ENCODE peak calls at places on chromosomes 13 and 19, in ten cellular contexts. O is aorta, V is heart right ventricle, E is BE2C, W is tibial artery, T is AG04450, Q is breast epithelium, L is left lung, Y is adipocyte, J is hepatocyte. H is an unnamed sample.

GRCh38 chr13:24308488-24309020 is 826 bp upstream of the C1QTNF9 start:
- DNase-seq in L (no peak), T (no peak), J (no peak), V (no peak), O (no peak), Q (no peak), W (no peak), E (no peak), Y (no peak), H (no peak)

GRCh38 chr19:18281082-18282020 is at the start of gene JUND:
- DNase-seq in J (peak; percentile 99), Y (peak; percentile 99), E (peak; percentile 99), Q (peak; percentile 97), O (peak; percentile 99), V (peak; percentile 99), T (peak; percentile 94), W (peak; percentile 97), L (peak; percentile 99), H (peak; percentile 98)

GRCh38 chr13:112893570-112894422 is 75.2 kb upstream of the MCF2L start:
- DNase-seq in O (peak; percentile 49), J (peak; percentile 89), V (peak; percentile 41), E (peak; percentile 65), Q (no peak), T (no peak), Y (no peak), L (peak; percentile 71), W (no peak), H (no peak)

GRCh38 chr13:113801289-113801961 is 42.4 kb downstream of the TMEM255B start:
- DNase-seq in V (no peak), Y (no peak), Q (no peak), T (no peak), E (peak; percentile 6), J (no peak), O (no peak), W (no peak), L (peak; percentile 78), H (no peak)

GRCh38 chr13:104571161-104571889 is 1505.1 kb upstream of the SLC10A2 start:
- DNase-seq in V (no peak), L (no peak), O (peak; percentile 58), W (peak; percentile 62), Y (peak; percentile 93), J (peak; percentile 87), T (peak; percentile 41), Q (no peak), E (peak; percentile 82), H (peak; percentile 90)

GRCh38 chr13:113452942-113453901 is at the start of gene ADPRHL1:
- DNase-seq in Q (peak; percentile 43), T (no peak), V (peak; percentile 61), W (no peak), Y (no peak), E (peak; percentile 57), O (peak; percentile 10), J (no peak), L (no peak), H (no peak)

GRCh38 chr19:21117041-21117907 is 24.6 kb upstream of the ZNF431 start:
- DNase-seq in O (no peak), Q (no peak), J (no peak), W (no peak), T (no peak), Y (peak; percentile 4), E (no peak), L (no peak), V (no peak), H (peak; percentile 51)

GRCh38 chr19:33699754-33700407 is 78.1 kb downstream of the CHST8 start:
- DNase-seq in L (no peak), V (no peak), T (no peak), O (peak; percentile 18), J (no peak), Y (no peak), E (no peak), Q (no peak), W (no peak), H (no peak)

GRCh38 chr13:24221007-24221406 is 60.5 kb downstream of the SPATA13 start:
- DNase-seq in V (no peak), T (no peak), O (no peak), E (no peak), W (no peak), Y (no peak), L (no peak), Q (no peak), J (no peak), H (no peak)

GRCh38 chr13:112341446-112341845 is 34.7 kb upstream of the SPACA7 start:
- DNase-seq in O (no peak), T (no peak), E (no peak), L (no peak), V (no peak), W (no peak), Y (no peak), J (no peak), Q (no peak), H (no peak)

GRCh38 chr19:4371209-4371897 is 28.0 kb downstream of the MPND start:
- DNase-seq in V (no peak), L (no peak), W (no peak), E (no peak), T (no peak), Q (no peak), O (no peak), Y (peak; percentile 81), J (no peak), H (no peak)

GRCh38 chr19:53595510-53595867 is 36.3 kb upstream of the DPRX start:
- DNase-seq in E (no peak), O (no peak), J (no peak), Y (no peak), T (no peak), W (no peak), Q (no peak), V (no peak), L (no peak), H (no peak)

GRCh38 chr13:61036715-61037114 is 378.9 kb downstream of the PCDH20 start:
- DNase-seq in Y (no peak), V (no peak), E (no peak), Q (no peak), L (no peak), W (no peak), O (no peak), J (no peak), T (no peak), H (no peak)

GRCh38 chr13:43268632-43269031 is 245.2 kb downstream of the DNAJC15 start:
- DNase-seq in T (no peak), Y (peak; percentile 55), V (no peak), O (no peak), J (no peak), L (no peak), Q (no peak), W (no peak), E (no peak), H (no peak)

GRCh38 chr19:5224480-5224879 is 116.1 kb downstream of the PTPRS start:
- DNase-seq in Y (no peak), L (no peak), T (no peak), E (no peak), O (no peak), J (no peak), V (no peak), Q (no peak), W (no peak), H (no peak)

GRCh38 chr19:58204566-58204965 is 21.7 kb downstream of the ZNF274 start:
- DNase-seq in Q (no peak), W (no peak), O (no peak), E (no peak), Y (no peak), V (no peak), J (no peak), L (no peak), T (no peak), H (no peak)
- H3K9me3 ChIP-seq in Q (peaks cover 100% of the 10 kb centered on the region), W (peaks cover 100% of the 10 kb centered on the region), O (peaks cover 73% of the 10 kb centered on the region), E (peaks cover 15% of the 10 kb centered on the region), Y (peaks cover 100% of the 10 kb centered on the region), V (peaks cover 78% of the 10 kb centered on the region), J (peaks cover 69% of the 10 kb centered on the region), L (peaks cover 14% of the 10 kb centered on the region), T (peaks cover 92% of the 10 kb centered on the region), H (peaks cover 91% of the 10 kb centered on the region)

GRCh38 chr13:54805743-54806142 is 1777.1 kb downstream of the OLFM4 start:
- DNase-seq in V (no peak), O (no peak), T (no peak), Y (no peak), E (no peak), J (no peak), W (no peak), L (no peak), Q (no peak), H (no peak)
- H3K9me3 ChIP-seq in V (no peaks in the 10 kb centered on the region), O (no peaks in the 10 kb centered on the region), T (peaks cover 2% of the 10 kb centered on the region), Y (no peaks in the 10 kb centered on the region), E (no peaks in the 10 kb centered on the region), J (no peaks in the 10 kb centered on the region), W (no peaks in the 10 kb centered on the region), L (no peaks in the 10 kb centered on the region), Q (no peaks in the 10 kb centered on the region), H (peaks cover 17% of the 10 kb centered on the region)

DNA sequence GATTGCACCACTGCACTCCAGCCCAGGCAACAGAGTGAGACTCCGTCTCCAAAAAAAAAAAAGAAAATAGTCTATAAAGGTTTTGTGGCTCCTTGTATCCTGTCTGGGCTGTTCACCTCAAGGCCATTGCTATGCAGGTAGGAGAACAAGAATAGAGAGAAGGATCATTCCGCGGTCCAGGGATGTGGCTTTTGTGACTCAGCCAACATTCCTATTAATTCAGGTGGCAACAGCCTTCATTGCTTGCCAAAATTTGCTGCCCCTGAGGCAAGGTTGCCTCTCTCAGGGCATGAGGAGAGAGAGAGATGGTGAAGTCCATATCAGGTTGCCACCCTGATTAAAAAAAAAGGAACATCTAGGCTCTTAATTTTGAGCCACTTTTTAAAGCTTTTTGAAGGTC is 8.0 kb downstream of the ZNF551 start:
- DNase-seq in L (no peak), O (no peak), E (no peak), Q (peak; percentile 67), J (no peak), V (no peak), W (no peak), Y (no peak), T (no peak), H (peak; percentile 95)
- H3K9me3 ChIP-seq in L (peaks cover 8% of the 10 kb centered on the region), O (peaks cover 51% of the 10 kb centered on the region), E (peaks cover 22% of the 10 kb centered on the region), Q (peaks cover 98% of the 10 kb centered on the region), J (peaks cover 37% of the 10 kb centered on the region), V (no peaks in the 10 kb centered on the region), W (peaks cover 93% of the 10 kb centered on the region), Y (peaks cover 59% of the 10 kb centered on the region), T (peaks cover 64% of the 10 kb centered on the region), H (peaks cover 54% of the 10 kb centered on the region)

DNA sequence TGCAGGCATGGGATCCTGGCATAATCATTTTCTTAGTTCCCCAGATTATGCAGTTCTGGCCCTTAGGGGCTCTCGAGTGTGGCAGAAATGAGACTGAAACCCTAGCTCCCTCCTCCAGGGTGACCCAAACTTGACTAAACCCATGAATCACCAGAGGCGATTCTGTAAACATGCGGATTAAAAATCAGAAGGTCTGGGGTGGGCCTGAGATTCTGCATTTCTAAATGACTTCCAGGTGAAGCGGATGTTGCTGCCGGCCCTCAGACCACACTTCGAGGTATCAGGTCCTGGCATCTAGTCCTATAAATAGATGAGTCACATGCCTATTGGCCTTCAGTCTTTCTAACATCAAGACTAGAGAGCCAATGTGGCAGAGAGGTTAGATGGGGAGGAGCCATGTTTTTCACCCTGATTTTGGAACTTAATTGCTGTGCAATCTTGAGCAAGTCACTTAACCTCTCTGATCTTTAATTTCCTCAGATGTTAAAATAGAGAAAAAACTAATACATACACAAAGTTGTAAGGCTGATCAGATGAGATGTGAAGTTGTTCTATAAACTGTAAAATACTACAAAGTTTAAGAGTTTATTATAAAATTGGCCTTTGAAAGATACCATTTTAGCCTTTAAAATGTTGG is 431.2 kb downstream of the FOXO1 start:
- DNase-seq in J (no peak), Y (no peak), T (no peak), L (no peak), V (no peak), O (no peak), W (no peak), E (no peak), Q (no peak), H (no peak)
- H3K9me3 ChIP-seq in J (no peaks in the 10 kb centered on the region), Y (no peaks in the 10 kb centered on the region), T (no peaks in the 10 kb centered on the region), L (no peaks in the 10 kb centered on the region), V (no peaks in the 10 kb centered on the region), O (no peaks in the 10 kb centered on the region), W (no peaks in the 10 kb centered on the region), E (no peaks in the 10 kb centered on the region), Q (no peaks in the 10 kb centered on the region), H (no peaks in the 10 kb centered on the region)